ENCODE peak calls at places on chromosomes 3 and 15, in eight cellular contexts. One of them, this sample, is unnamed.

GRCh38 chr3:17670749-17671148 is 71.7 kb downstream of the TBC1D5 start:
- DNase-seq in IMR-90: no peak
- DNase-seq in transverse colon: no peak
- DNase-seq in right lobe of liver: no peak
- DNase-seq in prostate gland: no peak
- DNase-seq in Peyer's patch: no peak
- DNase-seq in sigmoid colon: no peak
- DNase-seq in heart left ventricle: no peak
- DNase-seq in this sample: no peak

GRCh38 chr15:52483712-52484111 is 45.0 kb downstream of the MYO5A start:
- DNase-seq in right lobe of liver: no peak
- DNase-seq in transverse colon: no peak
- DNase-seq in sigmoid colon: no peak
- DNase-seq in IMR-90: peak; percentile 55
- DNase-seq in Peyer's patch: no peak
- DNase-seq in heart left ventricle: no peak
- DNase-seq in prostate gland: no peak
- DNase-seq in this sample: peak; percentile 23

GRCh38 chr3:195761503-195762248 is 40.9 kb downstream of the MUC20 start:
- DNase-seq in Peyer's patch: no peak
- DNase-seq in heart left ventricle: no peak
- DNase-seq in sigmoid colon: no peak
- DNase-seq in IMR-90: no peak
- DNase-seq in right lobe of liver: no peak
- DNase-seq in prostate gland: no peak
- DNase-seq in transverse colon: no peak
- DNase-seq in this sample: no peak

GRCh38 chr3:126481808-126482502 is 6.3 kb upstream of the ZXDC start:
- DNase-seq in prostate gland: no peak
- DNase-seq in right lobe of liver: peak; percentile 90
- DNase-seq in transverse colon: peak; percentile 60
- DNase-seq in Peyer's patch: no peak
- DNase-seq in sigmoid colon: no peak
- DNase-seq in IMR-90: peak; percentile 27
- DNase-seq in heart left ventricle: no peak
- DNase-seq in this sample: no peak

GRCh38 chr3:126983653-126984390 is 907 bp downstream of the PLXNA1 start:
- DNase-seq in IMR-90: no peak
- DNase-seq in prostate gland: no peak
- DNase-seq in heart left ventricle: no peak
- DNase-seq in sigmoid colon: no peak
- DNase-seq in right lobe of liver: no peak
- DNase-seq in transverse colon: peak; percentile 27
- DNase-seq in Peyer's patch: peak; percentile 38
- DNase-seq in this sample: peak; percentile 54

GRCh38 chr15:48414015-48414414 is 82.8 kb downstream of the DUT start:
- DNase-seq in IMR-90: peak; percentile 68
- DNase-seq in prostate gland: no peak
- DNase-seq in sigmoid colon: peak; percentile 79
- DNase-seq in Peyer's patch: no peak
- DNase-seq in heart left ventricle: no peak
- DNase-seq in transverse colon: no peak
- DNase-seq in right lobe of liver: no peak
- DNase-seq in this sample: no peak

GRCh38 chr3:141242722-141243092 is 11.1 kb downstream of the PXYLP1 start:
- DNase-seq in IMR-90: no peak
- DNase-seq in prostate gland: no peak
- DNase-seq in heart left ventricle: no peak
- DNase-seq in right lobe of liver: no peak
- DNase-seq in sigmoid colon: no peak
- DNase-seq in transverse colon: no peak
- DNase-seq in Peyer's patch: no peak
- DNase-seq in this sample: no peak

GRCh38 chr3:58026598-58026997 is 18.4 kb downstream of the FLNB start:
- DNase-seq in sigmoid colon: no peak
- DNase-seq in right lobe of liver: no peak
- DNase-seq in prostate gland: no peak
- DNase-seq in heart left ventricle: no peak
- DNase-seq in Peyer's patch: no peak
- DNase-seq in IMR-90: no peak
- DNase-seq in transverse colon: no peak
- DNase-seq in this sample: no peak

DNA sequence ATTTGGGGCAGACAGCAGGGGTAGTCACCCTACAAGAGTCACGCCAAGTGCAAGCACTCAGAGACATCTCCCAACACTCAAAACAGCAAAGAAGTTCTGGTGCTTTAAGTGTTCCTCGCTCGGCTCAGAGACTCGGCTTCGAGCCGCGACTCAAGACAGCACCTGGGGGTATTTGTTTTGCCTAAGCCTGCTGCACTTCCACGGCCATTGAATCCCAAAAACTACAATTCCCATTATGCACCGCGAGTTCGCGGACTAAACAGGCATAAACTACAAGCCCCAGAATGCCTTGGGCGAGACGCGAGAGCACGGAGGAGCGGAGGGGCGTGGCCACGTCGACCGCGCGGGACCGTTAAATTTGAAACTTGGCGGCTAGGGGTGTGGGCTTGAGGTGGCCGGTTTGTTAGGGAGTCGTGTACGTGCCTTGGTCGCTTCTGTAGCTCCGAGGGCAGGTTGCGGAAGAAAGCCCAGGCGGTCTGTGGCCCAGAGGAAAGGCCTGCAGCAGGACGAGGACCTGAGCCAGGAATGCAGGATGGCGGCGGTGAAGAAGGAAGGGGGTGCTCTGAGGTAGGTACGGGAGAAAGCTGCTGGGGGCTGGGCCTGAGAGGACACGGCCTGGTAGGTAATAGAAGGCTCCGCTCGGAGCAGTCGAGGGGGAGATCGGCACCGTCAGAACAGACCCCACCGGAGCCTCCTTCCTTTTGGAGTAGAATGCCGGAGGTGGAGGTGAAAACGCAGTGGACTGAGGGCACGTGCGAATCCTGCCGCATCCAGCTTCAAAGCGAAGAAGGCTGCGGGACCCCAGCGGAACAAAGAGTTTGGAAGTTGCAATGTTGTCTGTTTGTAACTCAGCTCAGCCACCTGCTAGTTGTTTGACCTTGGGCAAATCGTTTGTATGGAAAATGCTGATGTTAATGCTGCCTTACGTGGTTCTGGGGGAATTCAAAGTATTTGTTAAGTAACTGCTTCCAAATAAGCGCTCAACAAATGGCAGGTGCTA is at the start of gene BUB1B:
- DNase-seq in right lobe of liver: peak; percentile 94
- DNase-seq in prostate gland: peak; percentile 90
- DNase-seq in heart left ventricle: peak; percentile 92
- DNase-seq in IMR-90: peak; percentile 87
- DNase-seq in transverse colon: peak; percentile 93
- DNase-seq in Peyer's patch: peak; percentile 92
- DNase-seq in sigmoid colon: peak; percentile 95
- DNase-seq in this sample: peak; percentile 81
- TF ChIP-seq POLR2A in right lobe of liver: no peak
- TF ChIP-seq POLR2A in prostate gland: no peak
- TF ChIP-seq POLR2A in heart left ventricle: no peak
- TF ChIP-seq POLR2A in IMR-90: no peak
- TF ChIP-seq POLR2A in transverse colon: no peak
- TF ChIP-seq POLR2A in Peyer's patch: no peak
- TF ChIP-seq POLR2A in sigmoid colon: no peak
- TF ChIP-seq POLR2A in this sample: peak; percentile 65

DNA sequence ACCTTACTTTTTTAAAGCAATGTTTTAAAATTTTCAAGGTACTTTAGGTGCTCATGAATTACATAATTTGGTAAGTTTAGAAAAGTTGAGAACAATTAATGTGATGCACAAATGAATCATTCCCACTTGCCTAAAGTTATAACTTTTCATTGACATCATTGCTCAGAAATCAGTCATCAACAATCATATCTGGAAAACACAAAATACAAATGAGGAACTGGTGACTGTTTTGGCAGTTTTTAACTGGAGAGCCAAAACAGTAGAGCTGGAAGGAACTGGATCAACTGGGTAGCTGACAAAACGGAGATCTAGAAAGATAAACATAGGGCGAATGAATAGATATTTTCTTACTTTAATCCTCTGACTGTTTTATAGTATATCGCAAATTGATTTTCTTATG is 767.1 kb downstream of the IGSF11 start:
- DNase-seq in right lobe of liver: no peak
- DNase-seq in Peyer's patch: no peak
- DNase-seq in prostate gland: no peak
- DNase-seq in sigmoid colon: no peak
- DNase-seq in transverse colon: no peak
- DNase-seq in heart left ventricle: no peak
- DNase-seq in IMR-90: no peak
- DNase-seq in this sample: no peak
- TF ChIP-seq POLR2A in right lobe of liver: no peak
- TF ChIP-seq POLR2A in Peyer's patch: no peak
- TF ChIP-seq POLR2A in prostate gland: no peak
- TF ChIP-seq POLR2A in sigmoid colon: no peak
- TF ChIP-seq POLR2A in transverse colon: no peak
- TF ChIP-seq POLR2A in heart left ventricle: no peak
- TF ChIP-seq POLR2A in IMR-90: no peak
- TF ChIP-seq POLR2A in this sample: no peak

GRCh38 chr15:41695750-41696436 is 35.7 kb downstream of the MGA start:
- DNase-seq in sigmoid colon: no peak
- DNase-seq in transverse colon: peak; percentile 18
- DNase-seq in IMR-90: peak; percentile 73
- DNase-seq in heart left ventricle: no peak
- DNase-seq in prostate gland: peak; percentile 23
- DNase-seq in right lobe of liver: no peak
- DNase-seq in Peyer's patch: peak; percentile 55
- DNase-seq in this sample: no peak
- TF ChIP-seq POLR2A in sigmoid colon: no peak
- TF ChIP-seq POLR2A in transverse colon: no peak
- TF ChIP-seq POLR2A in IMR-90: no peak
- TF ChIP-seq POLR2A in heart left ventricle: no peak
- TF ChIP-seq POLR2A in prostate gland: no peak
- TF ChIP-seq POLR2A in right lobe of liver: no peak
- TF ChIP-seq POLR2A in Peyer's patch: no peak
- TF ChIP-seq POLR2A in this sample: no peak

GRCh38 chr15:70627734-70628541 is 135.4 kb downstream of the UACA start:
- DNase-seq in Peyer's patch: no peak
- DNase-seq in transverse colon: no peak
- DNase-seq in IMR-90: no peak
- DNase-seq in sigmoid colon: no peak
- DNase-seq in right lobe of liver: no peak
- DNase-seq in heart left ventricle: no peak
- DNase-seq in prostate gland: no peak
- DNase-seq in this sample: no peak
- TF ChIP-seq POLR2A in Peyer's patch: no peak
- TF ChIP-seq POLR2A in transverse colon: no peak
- TF ChIP-seq POLR2A in IMR-90: no peak
- TF ChIP-seq POLR2A in sigmoid colon: no peak
- TF ChIP-seq POLR2A in right lobe of liver: no peak
- TF ChIP-seq POLR2A in heart left ventricle: no peak
- TF ChIP-seq POLR2A in prostate gland: no peak
- TF ChIP-seq POLR2A in this sample: no peak

GRCh38 chr3:129892857-129893615 is 475 bp downstream of the TMCC1 start:
- DNase-seq in heart left ventricle: peak; percentile 82
- DNase-seq in IMR-90: no peak
- DNase-seq in prostate gland: peak; percentile 12
- DNase-seq in transverse colon: peak; percentile 74
- DNase-seq in right lobe of liver: peak; percentile 81
- DNase-seq in Peyer's patch: peak; percentile 66
- DNase-seq in sigmoid colon: peak; percentile 79
- DNase-seq in this sample: peak; percentile 80
- TF ChIP-seq POLR2A in heart left ventricle: peak; percentile 51
- TF ChIP-seq POLR2A in IMR-90: no peak
- TF ChIP-seq POLR2A in prostate gland: peak; percentile 62
- TF ChIP-seq POLR2A in transverse colon: peak; percentile 30
- TF ChIP-seq POLR2A in right lobe of liver: peak; percentile 36
- TF ChIP-seq POLR2A in Peyer's patch: no peak
- TF ChIP-seq POLR2A in sigmoid colon: no peak
- TF ChIP-seq POLR2A in this sample: peak; percentile 67

GRCh38 chr15:44536298-44536961 is 517 bp upstream of the EIF3J start:
- DNase-seq in right lobe of liver: peak; percentile 91
- DNase-seq in sigmoid colon: no peak
- DNase-seq in prostate gland: peak; percentile 86
- DNase-seq in heart left ventricle: peak; percentile 88
- DNase-seq in transverse colon: peak; percentile 90
- DNase-seq in IMR-90: peak; percentile 68
- DNase-seq in Peyer's patch: peak; percentile 80
- DNase-seq in this sample: peak; percentile 78
- TF ChIP-seq POLR2A in right lobe of liver: peak; percentile 63
- TF ChIP-seq POLR2A in sigmoid colon: peak; percentile 75
- TF ChIP-seq POLR2A in prostate gland: peak; percentile 86
- TF ChIP-seq POLR2A in heart left ventricle: peak; percentile 68
- TF ChIP-seq POLR2A in transverse colon: peak; percentile 72
- TF ChIP-seq POLR2A in IMR-90: peak; percentile 88
- TF ChIP-seq POLR2A in Peyer's patch: peak; percentile 77
- TF ChIP-seq POLR2A in this sample: peak; percentile 84

DNA sequence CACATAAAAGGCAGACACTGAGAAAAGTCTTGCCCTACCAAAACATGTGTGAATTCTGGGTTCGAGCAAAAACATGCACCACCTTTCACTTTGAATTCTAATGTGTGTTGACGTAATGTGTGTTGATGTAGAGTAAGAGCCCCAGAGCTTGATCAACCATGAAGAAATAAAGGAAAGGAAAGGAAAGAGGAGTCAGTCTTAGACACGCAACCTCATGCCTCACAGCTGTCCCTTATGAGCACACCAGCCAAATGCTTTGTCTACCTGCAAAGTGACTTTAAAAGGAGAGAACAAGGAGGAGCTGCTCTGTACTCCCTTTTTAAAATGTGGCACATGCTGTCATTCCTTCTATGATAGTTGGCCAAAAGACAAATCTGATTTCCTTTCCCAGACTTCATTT is 80.8 kb downstream of the RFTN1 start:
- DNase-seq in heart left ventricle: no peak
- DNase-seq in prostate gland: no peak
- DNase-seq in transverse colon: no peak
- DNase-seq in right lobe of liver: no peak
- DNase-seq in IMR-90: no peak
- DNase-seq in sigmoid colon: no peak
- DNase-seq in Peyer's patch: no peak
- DNase-seq in this sample: no peak
- TF ChIP-seq POLR2A in heart left ventricle: no peak
- TF ChIP-seq POLR2A in prostate gland: no peak
- TF ChIP-seq POLR2A in transverse colon: no peak
- TF ChIP-seq POLR2A in right lobe of liver: no peak
- TF ChIP-seq POLR2A in IMR-90: no peak
- TF ChIP-seq POLR2A in sigmoid colon: no peak
- TF ChIP-seq POLR2A in Peyer's patch: no peak
- TF ChIP-seq POLR2A in this sample: no peak

GRCh38 chr3:112357888-112358287 is 24.9 kb downstream of the CD200 start:
- DNase-seq in right lobe of liver: no peak
- DNase-seq in IMR-90: no peak
- DNase-seq in sigmoid colon: no peak
- DNase-seq in prostate gland: no peak
- DNase-seq in Peyer's patch: no peak
- DNase-seq in transverse colon: no peak
- DNase-seq in heart left ventricle: peak; percentile 33
- DNase-seq in this sample: no peak
- TF ChIP-seq POLR2A in right lobe of liver: no peak
- TF ChIP-seq POLR2A in IMR-90: no peak
- TF ChIP-seq POLR2A in sigmoid colon: no peak
- TF ChIP-seq POLR2A in prostate gland: no peak
- TF ChIP-seq POLR2A in Peyer's patch: no peak
- TF ChIP-seq POLR2A in transverse colon: no peak
- TF ChIP-seq POLR2A in heart left ventricle: no peak
- TF ChIP-seq POLR2A in this sample: no peak